ENCODE peak calls at places on chromosomes 11 and 22, in five cellular contexts. D, Q, P, W and L are unnamed samples.

GRCh38 chr11:67516806-67517205 is 6.4 kb downstream of the CABP2 start:
- DNase-seq in D (no peak), W (no peak), P (no peak), Q (no peak), L (no peak)

GRCh38 chr11:74546752-74547151 is 45.6 kb upstream of the POLD3 start:
- DNase-seq in Q (peak; percentile 98), P (no peak), D (no peak), W (no peak), L (no peak)

GRCh38 chr11:69934861-69935494 is 115.8 kb upstream of the FGF3 start:
- DNase-seq in Q (peak; percentile 57), W (peak; percentile 44), D (no peak), P (no peak), L (peak; percentile 31)

GRCh38 chr11:61679893-61680621 is at the start of gene DAGLA:
- DNase-seq in P (peak; percentile 69), D (peak; percentile 72), W (no peak), Q (peak; percentile 81), L (peak; percentile 88)

GRCh38 chr11:6640985-6641701 is 14.5 kb downstream of the DCHS1 start:
- DNase-seq in Q (no peak), D (no peak), P (no peak), W (no peak), L (peak; percentile 65)

GRCh38 chr11:126782810-126783209 is 217.8 kb downstream of the KIRREL3 start:
- DNase-seq in P (no peak), Q (no peak), D (no peak), W (no peak), L (no peak)

GRCh38 chr22:30742291-30743256 is 47.9 kb downstream of the OSBP2 start:
- DNase-seq in W (no peak), Q (no peak), D (no peak), P (no peak), L (no peak)

GRCh38 chr11:13073119-13073981 is 64.2 kb downstream of the RASSF10 start:
- DNase-seq in P (no peak), W (peak; percentile 73), Q (peak; percentile 22), D (peak; percentile 10), L (no peak)

GRCh38 chr11:60159868-60160267 is 23.0 kb downstream of the MS4A6A start:
- DNase-seq in W (no peak), Q (peak; percentile 6), P (no peak), D (no peak), L (no peak)

GRCh38 chr22:17871726-17872458 is 97.6 kb upstream of the BID start:
- DNase-seq in W (no peak), Q (no peak), P (no peak), D (no peak), L (peak; percentile 89)

GRCh38 chr22:29693671-29694070 is 26.1 kb upstream of the CABP7 start:
- DNase-seq in Q (no peak), W (no peak), D (no peak), P (no peak), L (no peak)

GRCh38 chr11:13229136-13229535 is 48.5 kb upstream of the BMAL1 start:
- DNase-seq in Q (no peak), P (no peak), W (no peak), D (no peak), L (peak; percentile 52)

GRCh38 chr11:122748968-122749687 is 89.2 kb upstream of the CRTAM start:
- DNase-seq in W (peak; percentile 96), D (peak; percentile 88), Q (peak; percentile 86), P (no peak), L (peak; percentile 59)

GRCh38 chr11:44261800-44262591 is 47.9 kb downstream of the ALX4 start:
- DNase-seq in W (no peak), P (no peak), D (no peak), Q (no peak), L (no peak)

GRCh38 chr11:59174664-59175033 is 2.7 kb downstream of the DTX4 start:
- DNase-seq in P (no peak), Q (peak; percentile 94), D (peak; percentile 40), W (no peak), L (no peak)

GRCh38 chr22:41987276-41987675 is 11.3 kb upstream of the WBP2NL start:
- DNase-seq in W (no peak), P (no peak), D (no peak), Q (no peak), L (no peak)

GRCh38 chr11:114108501-114109205 is 49.1 kb downstream of the ZBTB16 start:
- DNase-seq in Q (no peak), W (no peak), P (no peak), D (no peak), L (no peak)

GRCh38 chr11:73521621-73522020 is 76.3 kb downstream of the FAM168A start:
- DNase-seq in Q (peak; percentile 75), P (no peak), D (no peak), W (peak; percentile 22), L (no peak)

GRCh38 chr11:85589373-85589772 is 37.8 kb downstream of the DLG2 start:
- DNase-seq in W (no peak), D (no peak), P (no peak), Q (no peak), L (no peak)

GRCh38 chr11:60455531-60456042 is at the start of gene MS4A1:
- DNase-seq in Q (no peak), P (no peak), W (no peak), D (no peak), L (no peak)

GRCh38 chr22:27965547-27965946 is 46.5 kb upstream of the PITPNB start:
- DNase-seq in P (no peak), W (no peak), Q (peak; percentile 29), D (no peak), L (no peak)

GRCh38 chr11:75938543-75938942 is 123.5 kb downstream of the UVRAG start:
- DNase-seq in D (peak; percentile 29), P (no peak), Q (peak; percentile 17), W (peak; percentile 27), L (no peak)

GRCh38 chr11:132895340-132895739 is 637.0 kb downstream of the OPCML start:
- DNase-seq in D (peak; percentile 84), Q (no peak), W (peak; percentile 97), P (no peak), L (no peak)

GRCh38 chr11:12473366-12473765 is 96.0 kb downstream of the PARVA start:
- DNase-seq in W (no peak), D (no peak), Q (no peak), P (no peak), L (no peak)

GRCh38 chr11:63020671-63021255 is 5.1 kb upstream of the SLC22A8 start:
- DNase-seq in P (no peak), D (no peak), Q (peak; percentile 12), W (no peak), L (no peak)

GRCh38 chr11:34654491-34655334 is 33.8 kb downstream of the EHF start:
- DNase-seq in W (peak; percentile 61), Q (peak; percentile 97), P (no peak), D (peak; percentile 75), L (peak; percentile 77)

GRCh38 chr11:48095779-48096470 is 115.6 kb downstream of the PTPRJ start:
- DNase-seq in P (no peak), Q (no peak), W (no peak), D (peak; percentile 28), L (no peak)

GRCh38 chr22:28923826-28924732 is 40.7 kb downstream of the ZNRF3 start:
- DNase-seq in W (no peak), P (no peak), Q (no peak), D (no peak), L (peak; percentile 65)

GRCh38 chr11:130675456-130675855 is 227.0 kb downstream of the ADAMTS15 start:
- DNase-seq in W (peak; percentile 89), P (no peak), D (peak; percentile 94), Q (no peak), L (no peak)

GRCh38 chr11:64207247-64208085 is 945 bp downstream of the FERMT3 start:
- DNase-seq in W (peak; percentile 84), D (peak; percentile 84), Q (peak; percentile 22), P (peak; percentile 61), L (no peak)

GRCh38 chr11:128848815-128849455 is 18.2 kb downstream of the KCNJ1 start:
- DNase-seq in P (peak; percentile 64), D (peak; percentile 70), Q (peak; percentile 65), W (peak; percentile 57), L (no peak)

GRCh38 chr11:130068546-130068985 is 1.1 kb upstream of the APLP2 start:
- DNase-seq in Q (no peak), D (no peak), P (no peak), W (no peak), L (no peak)

GRCh38 chr11:99148352-99148751 is 127.6 kb downstream of the CNTN5 start:
- DNase-seq in P (no peak), D (no peak), Q (no peak), W (peak; percentile 1), L (no peak)

GRCh38 chr22:47190276-47190956 is 428.0 kb downstream of the TBC1D22A start:
- DNase-seq in Q (no peak), P (no peak), D (no peak), W (no peak), L (no peak)

DNA sequence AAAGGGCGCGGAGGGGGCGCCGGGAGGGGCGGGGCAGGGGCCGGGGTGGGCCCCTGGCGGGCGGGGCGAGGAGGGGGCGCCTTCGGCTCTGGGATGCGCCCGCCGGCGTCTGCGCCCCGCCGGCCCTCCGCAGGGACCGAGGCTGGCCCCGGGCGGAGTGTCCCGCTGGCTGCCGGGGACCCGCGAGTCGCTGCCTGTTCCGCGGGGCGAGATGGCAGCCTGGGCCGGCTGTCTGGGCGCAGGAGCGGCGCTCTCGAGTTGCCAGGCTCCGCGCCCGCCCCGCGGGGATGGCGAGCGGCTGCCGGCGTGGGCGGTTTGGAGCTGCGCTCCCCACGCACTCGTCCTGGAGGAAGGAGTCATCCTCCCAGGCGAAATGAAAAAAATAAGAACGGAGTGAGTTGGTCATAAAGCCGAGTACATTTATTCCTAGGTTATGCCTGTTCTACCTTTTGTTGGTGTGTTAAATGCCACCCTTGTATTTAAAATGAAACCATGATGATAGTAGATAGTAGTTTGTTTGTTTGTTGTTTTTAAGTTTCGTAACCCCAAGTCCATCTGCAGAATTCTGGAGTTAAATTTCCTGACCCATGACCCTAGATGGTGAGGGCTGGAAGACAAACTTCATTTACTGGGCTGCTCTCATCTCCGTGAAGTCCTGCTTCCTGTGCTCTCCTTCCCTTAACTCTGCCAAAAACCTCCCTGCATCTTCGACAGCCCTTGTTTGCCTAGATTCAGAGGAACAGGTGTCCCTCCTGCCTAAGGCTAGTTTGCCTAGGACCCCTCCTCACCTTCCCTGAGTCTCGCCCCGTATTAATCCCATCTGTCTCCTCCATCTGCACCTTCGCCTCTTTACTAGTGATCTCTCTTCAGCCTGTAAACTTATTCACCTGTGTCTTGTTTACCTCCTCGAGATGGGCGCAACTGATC is 32.8 kb downstream of the EIF3F start:
- DNase-seq in D (peak; percentile 50), Q (no peak), W (no peak), P (no peak), L (peak; percentile 60)
- H3K27me3 ChIP-seq in D (peaks cover 83% of the 10 kb centered on the region), Q (peaks cover 51% of the 10 kb centered on the region), W (peaks cover 2% of the 10 kb centered on the region), P (peaks cover 15% of the 10 kb centered on the region), L (no peaks in the 10 kb centered on the region)

DNA sequence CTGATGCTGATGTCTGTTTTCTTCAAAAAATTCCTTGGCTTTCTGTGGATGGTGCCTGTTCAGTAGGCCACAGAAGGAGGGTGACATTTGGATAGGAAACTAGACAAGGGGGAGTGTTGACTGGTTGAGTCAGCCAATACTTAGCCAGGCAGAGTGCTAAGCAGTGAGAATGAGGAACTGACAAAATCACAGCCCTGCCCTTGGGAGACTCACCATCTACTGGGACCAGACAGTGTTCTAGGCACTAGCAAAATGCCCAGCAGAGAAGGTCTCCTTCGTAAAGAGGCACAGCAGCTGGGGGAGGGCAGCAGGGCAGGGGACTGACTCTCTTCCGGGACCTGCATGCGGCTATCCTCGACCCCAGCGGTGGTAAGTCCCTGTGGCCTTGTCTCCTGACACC is 190.2 kb downstream of the DSCAML1 start:
- DNase-seq in P (no peak), Q (no peak), D (no peak), W (no peak), L (no peak)
- H3K27me3 ChIP-seq in P (no peaks in the 10 kb centered on the region), Q (peaks cover 89% of the 10 kb centered on the region), D (no peaks in the 10 kb centered on the region), W (peaks cover 1% of the 10 kb centered on the region), L (no peaks in the 10 kb centered on the region)

GRCh38 chr11:15903246-15903645 is 453.1 kb downstream of the SOX6 start:
- DNase-seq in Q (no peak), D (no peak), W (no peak), P (no peak), L (no peak)
- H3K27me3 ChIP-seq in Q (no peaks in the 10 kb centered on the region), D (no peaks in the 10 kb centered on the region), W (no peaks in the 10 kb centered on the region), P (no peaks in the 10 kb centered on the region), L (peaks cover 9% of the 10 kb centered on the region)

GRCh38 chr11:119205574-119206511 is at the start of gene CBL:
- DNase-seq in Q (peak; percentile 96), P (peak; percentile 97), W (peak; percentile 91), D (peak; percentile 92), L (peak; percentile 94)
- H3K27me3 ChIP-seq in Q (no peaks in the 10 kb centered on the region), P (no peaks in the 10 kb centered on the region), W (no peaks in the 10 kb centered on the region), D (no peaks in the 10 kb centered on the region), L (no peaks in the 10 kb centered on the region)